ENCODE peak calls at places on chromosomes 5 and 9, in seven cellular contexts. R, U, Y, J, F, Q and T are unnamed samples.

GRCh38 chr5:94391996-94392395 is 226.4 kb downstream of the KIAA0825 start:
- DNase-seq in R (no peak), U (no peak), J (no peak), Y (no peak), Q (no peak), F (no peak), T (no peak)

GRCh38 chr5:104702212-104702611 is 1139.6 kb upstream of the NUDT12 start:
- DNase-seq in Q (no peak), R (no peak), J (no peak), F (no peak), U (no peak), Y (no peak), T (no peak)

GRCh38 chr5:134113572-134113907 is 941 bp upstream of the TCF7 start:
- DNase-seq in Y (no peak), F (no peak), J (no peak), R (no peak), U (no peak), Q (no peak), T (no peak)

GRCh38 chr9:134991808-134992754 is 74.4 kb upstream of the FCN1 start:
- DNase-seq in Q (peak; percentile 29), R (peak; percentile 37), F (no peak), U (peak; percentile 48), J (no peak), Y (no peak), T (no peak)

GRCh38 chr5:92064993-92065392 is 681.9 kb upstream of the ARRDC3 start:
- DNase-seq in Y (no peak), R (no peak), J (no peak), U (no peak), Q (no peak), F (no peak), T (no peak)

GRCh38 chr5:58188287-58188651 is 271.6 kb downstream of the PLK2 start:
- DNase-seq in F (peak; percentile 13), Y (no peak), U (no peak), R (no peak), Q (no peak), J (peak; percentile 32), T (peak; percentile 67)

GRCh38 chr5:81429363-81429762 is 35.4 kb upstream of the ACOT12 start:
- DNase-seq in Y (no peak), J (no peak), Q (no peak), F (no peak), R (no peak), U (no peak), T (no peak)

GRCh38 chr5:156655732-156656131 is 194.4 kb upstream of the PPP1R2B start:
- DNase-seq in U (no peak), J (no peak), R (no peak), Y (no peak), Q (no peak), F (no peak), T (no peak)

DNA sequence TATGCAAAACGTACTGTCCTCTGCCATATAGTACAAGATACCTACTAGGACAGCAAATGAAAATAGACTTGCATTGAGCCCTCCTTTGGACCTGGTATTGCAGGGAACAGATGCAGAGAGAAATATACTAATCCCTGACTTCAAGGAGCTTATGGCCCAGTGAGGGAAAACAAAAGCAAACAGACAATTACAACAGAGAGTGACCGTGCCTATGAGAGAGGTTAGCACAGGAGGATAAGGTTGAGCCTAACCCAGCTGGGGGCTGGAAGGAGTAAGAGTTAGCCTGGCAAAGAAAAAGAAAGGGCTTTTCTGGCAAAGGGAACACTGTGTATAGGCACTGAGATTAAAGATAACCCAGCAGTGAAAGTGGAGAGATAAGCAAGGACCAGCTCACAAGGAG is 5.5 kb downstream of the CDC26 start:
- DNase-seq in U (no peak), J (no peak), F (no peak), Y (no peak), R (no peak), Q (no peak), T (no peak)
- H3K36me3 ChIP-seq in U (peaks cover 57% of the 10 kb centered on the region), J (peaks cover 36% of the 10 kb centered on the region), F (peaks cover 50% of the 10 kb centered on the region), Y (peaks cover 52% of the 10 kb centered on the region), R (no peaks in the 10 kb centered on the region), Q (peaks cover 45% of the 10 kb centered on the region), T (peaks cover 60% of the 10 kb centered on the region)

GRCh38 chr5:74540582-74540981 is 99.9 kb downstream of the ENC1 start:
- DNase-seq in F (no peak), Q (no peak), J (peak; percentile 33), Y (no peak), R (no peak), U (no peak), T (no peak)

GRCh38 chr5:74544811-74545210 is 95.7 kb downstream of the ENC1 start:
- DNase-seq in Y (no peak), R (no peak), F (no peak), U (no peak), Q (no peak), J (no peak), T (no peak)

GRCh38 chr5:74541381-74541781 is 99.1 kb downstream of the ENC1 start:
- DNase-seq in J (peak; percentile 24), F (no peak), U (no peak), Q (no peak), R (no peak), Y (no peak), T (no peak)

GRCh38 chr5:74542477-74542876 is 98.1 kb downstream of the ENC1 start:
- DNase-seq in Q (no peak), F (no peak), U (no peak), R (no peak), J (peak; percentile 37), Y (no peak), T (peak; percentile 56)

DNA sequence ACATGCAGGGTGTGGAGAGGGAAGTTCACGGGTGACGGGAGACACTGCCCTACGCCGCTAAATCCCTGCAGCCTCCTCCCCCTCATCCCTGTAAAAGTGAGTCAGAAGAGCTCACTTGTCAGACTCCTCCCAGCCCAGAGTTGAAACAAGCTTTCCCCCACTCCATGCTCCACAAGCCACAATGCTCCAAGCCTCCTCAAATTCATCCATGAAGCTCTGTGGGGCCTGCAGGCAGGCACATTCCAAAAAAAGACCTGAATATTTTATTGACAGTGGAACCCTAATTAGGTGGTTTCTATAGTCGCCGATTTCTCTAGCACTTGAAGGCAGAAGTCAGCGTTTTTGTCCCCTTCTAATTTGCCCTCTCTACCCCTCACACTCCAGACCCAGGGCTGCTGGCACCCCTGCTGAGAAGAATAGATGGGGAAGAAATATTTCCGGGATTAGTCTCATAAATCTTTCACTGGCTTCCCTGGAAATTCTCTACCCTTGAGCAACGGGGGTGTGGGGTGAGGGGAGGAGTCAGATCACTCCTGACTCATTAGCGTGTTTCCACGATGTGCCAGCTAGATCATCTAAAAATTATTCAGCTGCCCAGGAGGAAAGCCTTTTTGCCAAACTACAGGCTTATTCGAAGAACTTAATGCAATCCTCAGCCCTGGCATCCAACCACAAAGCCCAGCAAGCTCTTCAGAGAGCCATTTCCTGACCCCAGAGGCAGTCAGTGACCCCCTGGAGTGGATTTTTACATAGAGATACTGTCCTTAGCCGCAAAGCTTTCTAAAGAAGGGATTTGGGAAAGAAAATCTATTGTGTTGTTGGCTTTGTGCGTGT is 97.1 kb downstream of the ENC1 start:
- DNase-seq in Y (no peak), R (no peak), U (no peak), Q (no peak), F (peak; percentile 29), J (peak; percentile 89), T (peak; percentile 91)
- H3K4me3 ChIP-seq in Y (no peak overlapping the region), R (no peak overlapping the region), U (no peak overlapping the region), Q (no peak overlapping the region), F (no peak overlapping the region), J (no peak overlapping the region), T (peak overlapping the region; percentile 1)

GRCh38 chr9:126618200-126618589 is 4.5 kb downstream of the LMX1B start:
- DNase-seq in F (no peak), Q (no peak), Y (no peak), U (no peak), R (no peak), J (no peak), T (no peak)
- H3K27me3 ChIP-seq in F (peaks cover 86% of the 10 kb centered on the region), Q (peaks cover 96% of the 10 kb centered on the region), Y (peaks cover 27% of the 10 kb centered on the region), U (peaks cover 95% of the 10 kb centered on the region), R (peaks cover 21% of the 10 kb centered on the region), J (peaks cover 99% of the 10 kb centered on the region), T (no peaks in the 10 kb centered on the region)

GRCh38 chr9:89497978-89498844 is at the start of gene SEMA4D:
- DNase-seq in U (peak; percentile 76), R (no peak), F (peak; percentile 84), Q (peak; percentile 89), Y (peak; percentile 62), J (peak; percentile 66), T (peak; percentile 76)
- H3K36me3 ChIP-seq in U (no peaks in the 10 kb centered on the region), R (no peaks in the 10 kb centered on the region), F (no peaks in the 10 kb centered on the region), Q (no peaks in the 10 kb centered on the region), Y (no peaks in the 10 kb centered on the region), J (no peaks in the 10 kb centered on the region), T (no peaks in the 10 kb centered on the region)

GRCh38 chr9:104970588-104970987 is 42.6 kb upstream of the ABCA1 start:
- DNase-seq in Y (no peak), J (peak; percentile 69), U (no peak), Q (no peak), R (no peak), F (no peak), T (no peak)

GRCh38 chr9:104974053-104974983 is 46.4 kb upstream of the ABCA1 start:
- DNase-seq in U (no peak), Y (no peak), R (no peak), J (no peak), F (no peak), Q (no peak), T (no peak)

GRCh38 chr9:104969116-104969515 is 41.2 kb upstream of the ABCA1 start:
- DNase-seq in F (peak; percentile 19), U (no peak), R (no peak), Q (no peak), Y (no peak), J (no peak), T (no peak)

GRCh38 chr9:104972242-104972866 is 44.4 kb upstream of the ABCA1 start:
- DNase-seq in J (no peak), R (no peak), F (no peak), Y (no peak), Q (no peak), U (no peak), T (no peak)

DNA sequence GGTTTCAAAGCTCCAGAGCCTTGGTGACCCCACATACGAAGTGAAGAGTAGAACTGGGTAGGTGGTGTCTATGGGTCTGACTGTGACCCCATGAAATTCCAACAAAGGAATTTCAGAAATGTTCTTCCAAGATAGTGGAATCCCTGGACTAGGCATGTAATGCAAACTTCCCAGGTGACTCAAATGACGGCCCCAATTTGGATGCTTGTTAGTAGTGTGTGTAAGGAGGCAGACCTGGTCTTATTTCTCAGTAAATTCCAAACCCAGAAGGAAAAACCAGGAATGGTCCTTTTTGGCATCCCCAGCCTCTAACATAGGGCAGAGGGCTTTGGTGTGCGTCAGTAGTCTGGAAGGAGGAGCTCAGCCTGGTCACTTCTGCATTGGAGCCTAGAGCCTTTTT is 43.6 kb upstream of the ABCA1 start:
- DNase-seq in U (no peak), Y (no peak), R (no peak), F (no peak), J (no peak), Q (no peak), T (no peak)
- H3K4me3 ChIP-seq in U (no peak overlapping the region), Y (no peak overlapping the region), R (no peak overlapping the region), F (no peak overlapping the region), J (no peak overlapping the region), Q (no peak overlapping the region), T (no peak overlapping the region)

DNA sequence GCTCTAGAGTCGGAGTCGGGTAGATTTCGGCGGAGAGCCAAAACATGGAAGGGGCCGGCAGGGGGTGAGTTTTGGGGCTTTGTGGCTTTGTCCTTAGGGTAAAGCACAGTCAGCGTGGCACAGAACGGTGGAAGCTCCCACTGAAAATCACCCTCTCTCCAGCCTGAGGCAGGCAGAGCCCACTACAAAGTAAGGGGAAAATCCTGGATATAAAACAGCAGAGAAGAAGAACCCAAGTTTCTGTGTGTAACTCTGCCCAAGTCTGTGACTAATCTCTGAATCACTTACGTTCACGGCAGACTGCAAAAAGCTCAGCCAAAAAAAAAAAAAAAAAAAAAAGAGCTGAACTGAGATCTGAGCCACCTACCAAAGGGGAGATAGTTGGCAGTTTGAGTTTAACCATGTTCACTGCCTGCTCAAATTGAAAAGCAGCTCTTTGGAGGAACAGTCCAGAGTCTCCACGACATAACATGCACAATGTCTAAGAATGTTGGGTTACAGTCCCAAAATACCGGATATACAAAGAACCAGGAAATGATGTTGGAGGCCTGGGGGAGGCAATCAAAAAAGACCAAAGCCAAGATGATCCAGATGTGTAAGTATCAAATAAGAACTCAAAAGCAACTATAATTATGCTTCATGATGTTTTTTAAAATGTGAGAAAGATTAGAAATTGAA is 26.7 kb upstream of the OR2K2 start:
- DNase-seq in U (no peak), F (peak; percentile 35), Q (peak; percentile 69), R (no peak), Y (peak; percentile 7), J (peak; percentile 88), T (peak; percentile 76)
- H3K27me3 ChIP-seq in U (no peaks in the 10 kb centered on the region), F (no peaks in the 10 kb centered on the region), Q (no peaks in the 10 kb centered on the region), R (no peaks in the 10 kb centered on the region), Y (no peaks in the 10 kb centered on the region), J (no peaks in the 10 kb centered on the region), T (no peaks in the 10 kb centered on the region)